ENCODE peak calls at places on chromosome 1, in nine cellular contexts. S, I, L, P, C, V, K, W and D are unnamed samples.

GRCh38 chr1:243727503-243728191 is 122.4 kb downstream of the AKT3 start:
- DNase-seq in S (no peak), I (no peak), L (no peak), P (no peak), C (no peak), V (no peak), K (no peak), W (peak; percentile 60), D (peak; percentile 61)

GRCh38 chr1:101262601-101263348 is 26.0 kb downstream of the S1PR1 start:
- DNase-seq in S (no peak), I (no peak), L (no peak), P (peak; percentile 16), C (no peak), V (no peak), K (no peak), W (no peak), D (no peak)

GRCh38 chr1:94792473-94792875 is 27.7 kb upstream of the SLC44A3 start:
- DNase-seq in S (no peak), I (no peak), L (no peak), P (no peak), C (no peak), V (no peak), K (no peak), W (peak; percentile 51), D (peak; percentile 75)

GRCh38 chr1:170931650-170932049 is 3.7 kb upstream of the MROH9 start:
- DNase-seq in S (no peak), I (no peak), L (no peak), P (no peak), C (no peak), V (no peak), K (no peak), W (no peak), D (no peak)

GRCh38 chr1:226974544-226975258 is 34.6 kb downstream of the COQ8A start:
- DNase-seq in S (no peak), I (no peak), L (no peak), P (no peak), C (no peak), V (peak; percentile 56), K (no peak), W (no peak), D (no peak)

GRCh38 chr1:244445320-244446181 is 6.2 kb downstream of the ADSS2 start:
- DNase-seq in S (no peak), I (no peak), L (no peak), P (no peak), C (no peak), V (no peak), K (no peak), W (no peak), D (no peak)

GRCh38 chr1:64515427-64515826 is 45.5 kb downstream of the CACHD1 start:
- DNase-seq in S (no peak), I (no peak), L (no peak), P (no peak), C (no peak), V (no peak), K (no peak), W (no peak), D (no peak)

GRCh38 chr1:173295391-173295790 is 88.3 kb upstream of the TNFSF4 start:
- DNase-seq in S (no peak), I (no peak), L (no peak), P (no peak), C (no peak), V (no peak), K (no peak), W (no peak), D (no peak)

GRCh38 chr1:158249646-158250045 is 4.6 kb upstream of the CD1A start:
- DNase-seq in S (no peak), I (no peak), L (no peak), P (no peak), C (no peak), V (no peak), K (no peak), W (no peak), D (no peak)